ENCODE peak calls at places on chromosome 2, in eight cellular contexts. I is colonic mucosa; M is CD4-positive, alpha-beta memory T cell; C is body of pancreas; U is esophagus squamous epithelium; D is PC-9; N is SJSA1; J is psoas muscle. X is an unnamed sample. For H3K4me1, the result is how much of the 10 kb centered on the place peaks cover.

GRCh38 chr2:239106314-239106908 is 258.5 kb downstream of the TWIST2 start:
- DNase-seq in I (peak), J (no peak), D (peak), N (no peak), M (no peak), U (no peak), C (no peak), X (peak)

GRCh38 chr2:240893363-240893828 is 2.6 kb downstream of the MAB21L4 start:
- DNase-seq in U (no peak), M (no peak), I (no peak), J (no peak), N (peak), C (no peak), D (peak), X (no peak)

GRCh38 chr2:180130403-180130802 is 123.3 kb upstream of the CWC22 start:
- DNase-seq in D (no peak), U (no peak), J (no peak), N (no peak), I (no peak), M (no peak), C (no peak), X (no peak)

GRCh38 chr2:1800306-1800705 is 56.0 kb upstream of the PXDN start:
- DNase-seq in J (no peak), I (no peak), M (no peak), D (no peak), C (no peak), U (no peak), N (no peak), X (no peak)

GRCh38 chr2:3398837-3399236 is 19.3 kb downstream of the TRAPPC12 start:
- DNase-seq in C (no peak), I (no peak), M (no peak), N (no peak), U (no peak), D (no peak), J (no peak), X (no peak)

GRCh38 chr2:170218931-170219330 is 41.0 kb downstream of the MYO3B start:
- DNase-seq in J (no peak), I (no peak), U (no peak), D (no peak), M (no peak), C (no peak), N (no peak), X (no peak)

GRCh38 chr2:201697899-201698298 is 545 bp downstream of the MPP4 start:
- DNase-seq in I (no peak), C (no peak), M (no peak), D (peak), N (peak), J (no peak), U (no peak), X (no peak)

GRCh38 chr2:215590353-215590752 is 154.5 kb upstream of the FN1 start:
- DNase-seq in D (no peak), J (no peak), N (no peak), C (no peak), U (no peak), M (no peak), I (no peak), X (no peak)

GRCh38 chr2:25276569-25277465 is 64.9 kb downstream of the DNMT3A start:
- DNase-seq in I (peak), C (peak), D (no peak), N (no peak), M (peak), U (peak), J (peak), X (peak)

GRCh38 chr2:11691071-11691660 is 21.2 kb upstream of the NTSR2 start:
- DNase-seq in M (no peak), J (no peak), I (no peak), U (no peak), N (no peak), D (no peak), C (no peak), X (no peak)

GRCh38 chr2:233387225-233387624 is 32.9 kb downstream of the DGKD start:
- DNase-seq in C (no peak), J (no peak), M (no peak), I (no peak), N (no peak), U (no peak), D (no peak), X (no peak)

GRCh38 chr2:120456867-120457266 is 110.9 kb downstream of the INHBB start:
- DNase-seq in N (no peak), M (no peak), U (no peak), C (no peak), I (no peak), D (no peak), J (no peak), X (no peak)

GRCh38 chr2:172702451-172702850 is 33.2 kb upstream of the RAPGEF4 start:
- DNase-seq in U (no peak), M (no peak), N (no peak), D (no peak), C (no peak), J (no peak), I (no peak), X (no peak)

GRCh38 chr2:215974700-215975429 is 38.5 kb downstream of the MREG start:
- DNase-seq in U (no peak), J (no peak), C (no peak), D (no peak), N (no peak), I (no peak), M (no peak), X (no peak)

GRCh38 chr2:168995744-168996143 is 35.4 kb downstream of the ABCB11 start:
- DNase-seq in U (no peak), N (no peak), M (no peak), J (no peak), C (no peak), I (no peak), D (no peak), X (no peak)

GRCh38 chr2:142052220-142052863 is 78.5 kb downstream of the LRP1B start:
- DNase-seq in U (no peak), N (no peak), M (no peak), D (no peak), C (no peak), J (no peak), I (no peak), X (no peak)

GRCh38 chr2:129133692-129134641 is 815.3 kb upstream of the HS6ST1 start:
- DNase-seq in J (no peak), N (no peak), C (peak), M (no peak), D (no peak), U (no peak), I (no peak), X (no peak)

GRCh38 chr2:181924336-181924735 is 32.8 kb downstream of the ITPRID2 start:
- DNase-seq in D (no peak), U (no peak), M (no peak), C (no peak), I (no peak), J (no peak), N (no peak), X (no peak)

DNA sequence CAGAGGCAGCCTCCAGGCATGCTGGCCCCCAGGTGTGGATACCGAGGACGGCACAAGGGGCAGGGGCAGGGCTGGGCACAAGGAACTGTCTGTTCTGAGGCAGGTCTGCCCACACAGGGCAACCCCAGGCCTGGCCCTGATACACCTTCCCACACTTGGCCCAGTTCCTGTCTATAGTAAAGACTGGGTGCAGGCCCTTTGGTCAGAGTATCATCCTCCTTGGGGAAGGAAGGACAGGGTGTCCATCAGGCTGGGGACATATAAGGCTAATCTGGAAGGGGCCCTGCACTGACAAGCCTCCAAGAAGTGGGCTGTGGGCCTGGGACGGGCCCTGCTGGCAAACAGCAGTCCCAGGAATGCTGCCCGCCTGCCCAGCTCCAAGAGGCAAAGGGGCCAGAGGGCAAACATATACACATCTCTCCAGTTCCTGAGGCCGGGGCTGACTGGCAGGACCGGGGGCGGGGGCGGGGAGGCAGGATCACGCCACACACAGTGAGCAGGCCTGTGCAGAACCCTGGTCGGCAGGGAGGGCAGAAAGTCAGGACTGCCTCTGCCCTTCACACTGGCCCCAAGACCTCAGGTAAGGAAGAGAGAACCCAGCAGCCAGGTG is 18.9 kb downstream of the SDC1 start:
- DNase-seq in M (no peak), I (no peak), D (peak), J (no peak), U (no peak), C (no peak), N (no peak), X (no peak)
- H3K4me1 ChIP-seq in M (under half), I (under half), D (under half), J (under half), U (half or more), C (under half), N (under half), X (under half)

DNA sequence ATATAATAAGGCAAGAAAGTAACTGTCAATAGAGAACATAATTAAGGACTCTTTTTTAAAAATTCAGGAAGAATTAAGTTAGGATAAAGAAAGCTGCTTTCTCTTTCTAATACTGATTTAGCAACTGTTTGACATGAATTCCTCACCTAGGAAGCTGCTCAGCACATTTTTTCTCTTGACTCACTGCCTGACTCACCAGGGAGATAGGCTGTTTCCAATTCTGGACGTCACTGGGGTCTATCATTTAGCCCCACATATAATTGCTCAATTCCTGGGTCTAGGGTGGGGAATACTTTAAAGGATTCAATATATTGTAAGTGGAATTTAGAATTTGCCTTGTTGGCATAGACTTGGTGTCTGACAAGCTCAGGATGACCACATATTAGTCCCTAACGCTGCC is 50.8 kb upstream of the UGP2 start:
- DNase-seq in M (no peak), U (no peak), J (no peak), C (peak), N (peak), I (no peak), D (peak), X (peak)
- H3K27ac ChIP-seq in M (no peak), U (no peak), J (peak), C (no peak), N (peak), I (no peak), D (no peak), X (peak)

GRCh38 chr2:98823196-98824166 is 92.5 kb upstream of the MGAT4A start:
- DNase-seq in U (no peak), N (no peak), C (no peak), M (no peak), I (no peak), D (no peak), J (no peak), X (no peak)

GRCh38 chr2:98824256-98825042 is 93.5 kb upstream of the MGAT4A start:
- DNase-seq in J (no peak), C (no peak), U (no peak), I (no peak), D (no peak), N (no peak), M (no peak), X (no peak)

GRCh38 chr2:98825858-98826257 is 94.9 kb upstream of the MGAT4A start:
- DNase-seq in C (no peak), D (no peak), U (no peak), M (no peak), I (no peak), J (no peak), N (no peak), X (no peak)

GRCh38 chr2:98825404-98825803 is 94.5 kb upstream of the MGAT4A start:
- DNase-seq in J (no peak), U (no peak), I (no peak), M (no peak), D (no peak), N (no peak), C (no peak), X (no peak)

GRCh38 chr2:98825043-98825350 is 94.1 kb upstream of the MGAT4A start:
- DNase-seq in D (no peak), C (no peak), M (no peak), N (no peak), I (no peak), J (no peak), U (no peak), X (no peak)
- H3K4me1 ChIP-seq in D (under half), C (under half), M (under half), N (under half), I (under half), J (under half), U (under half), X (under half)

GRCh38 chr2:105437708-105438103 is 38.9 kb upstream of the FHL2 start:
- DNase-seq in U (no peak), D (no peak), I (no peak), N (peak), M (no peak), J (no peak), C (no peak), X (no peak)
- H3K27ac ChIP-seq in U (peak), D (no peak), I (peak), N (peak), M (no peak), J (no peak), C (no peak), X (peak)

GRCh38 chr2:234447189-234447588 is 49.7 kb downstream of the ARL4C start:
- DNase-seq in J (no peak), U (no peak), D (no peak), C (no peak), N (no peak), I (no peak), M (no peak), X (no peak)

GRCh38 chr2:234446404-234447076 is 50.3 kb downstream of the ARL4C start:
- DNase-seq in C (peak), J (peak), D (no peak), I (peak), M (peak), N (no peak), U (peak), X (peak)

GRCh38 chr2:234447963-234448362 is 48.9 kb downstream of the ARL4C start:
- DNase-seq in M (no peak), C (no peak), N (no peak), D (no peak), U (no peak), J (no peak), I (no peak), X (no peak)

GRCh38 chr2:234450431-234451095 is 46.3 kb downstream of the ARL4C start:
- DNase-seq in U (no peak), J (no peak), M (no peak), D (no peak), N (no peak), C (no peak), I (no peak), X (no peak)

DNA sequence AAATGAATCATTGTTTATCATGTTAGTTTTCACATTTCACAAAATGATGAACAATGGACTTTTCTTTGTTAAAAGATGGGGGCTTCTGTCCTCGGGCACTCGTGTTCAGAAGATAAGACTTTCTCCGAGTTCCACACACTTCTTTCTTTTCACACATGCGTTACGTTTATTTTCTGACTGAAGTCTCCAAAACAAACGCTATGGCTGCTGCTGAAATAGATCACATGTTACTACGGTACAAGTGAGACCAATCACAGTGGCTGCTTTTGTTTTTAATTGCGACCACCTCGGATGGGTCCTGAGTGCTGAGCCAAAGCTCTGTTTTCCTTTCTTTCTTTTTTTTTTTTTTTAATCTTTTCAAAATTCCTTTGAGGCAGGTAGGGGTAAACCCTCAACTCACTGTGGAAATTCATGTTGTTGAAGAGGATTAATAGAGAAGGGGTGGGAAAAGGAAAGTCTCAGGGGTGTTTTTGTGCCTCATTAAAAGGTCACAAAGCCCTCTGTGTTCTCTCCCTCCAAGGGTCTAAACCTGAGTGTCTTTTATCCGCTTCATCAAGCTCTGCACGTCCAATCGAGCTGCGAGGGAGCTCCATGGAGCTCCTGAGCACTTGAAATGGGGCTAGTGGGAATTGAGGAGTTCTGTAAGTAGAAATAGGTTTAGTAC is 48.2 kb downstream of the ARL4C start:
- DNase-seq in J (no peak), I (no peak), D (no peak), N (peak), C (no peak), U (no peak), M (no peak), X (no peak)
- H3K4me1 ChIP-seq in J (under half), I (under half), D (under half), N (half or more), C (under half), U (half or more), M (half or more), X (under half)